ENCODE peak calls at places on chromosomes 3 and 15, in four cellular contexts. N is HCT116, A is body of pancreas, T is heart right ventricle. Y is an unnamed sample.

GRCh38 chr3:427128-427527 is 230.6 kb downstream of the CHL1 start:
- DNase-seq in N (no peak), A (no peak), T (no peak), Y (no peak)

GRCh38 chr15:42128476-42128875 is 28.0 kb downstream of the PLA2G4F start:
- DNase-seq in N (no peak), A (no peak), T (no peak), Y (no peak)

GRCh38 chr15:48466825-48467224 is 135.6 kb downstream of the DUT start:
- DNase-seq in N (no peak), A (no peak), T (no peak), Y (peak; percentile 58)

GRCh38 chr3:17144665-17144993 is 259.9 kb downstream of the PLCL2 start:
- DNase-seq in N (no peak), A (no peak), T (no peak), Y (no peak)

GRCh38 chr3:46701211-46701939 is at the start of gene TMIE:
- DNase-seq in N (no peak), A (no peak), T (no peak), Y (no peak)

GRCh38 chr3:25429960-25430941 is 2.2 kb downstream of the RARB start:
- DNase-seq in N (no peak), A (no peak), T (no peak), Y (no peak)

GRCh38 chr3:38171622-38172021 is 6.3 kb downstream of the OXSR1 start:
- DNase-seq in N (no peak), A (no peak), T (no peak), Y (no peak)

GRCh38 chr3:60010778-60011177 is 961.0 kb upstream of the CFAP20DC start:
- DNase-seq in N (no peak), A (no peak), T (no peak), Y (no peak)

GRCh38 chr3:98038241-98038640 is 3.1 kb upstream of the GABRR3 start:
- DNase-seq in N (no peak), A (no peak), T (no peak), Y (no peak)

GRCh38 chr3:104523136-104523535 is 843.6 kb upstream of the ALCAM start:
- DNase-seq in N (no peak), A (no peak), T (no peak), Y (no peak)

GRCh38 chr3:187935623-187936156 is 190.4 kb upstream of the BCL6 start:
- DNase-seq in N (no peak), A (no peak), T (no peak), Y (no peak)

GRCh38 chr3:114739627-114740026 is 407.5 kb downstream of the ZBTB20 start:
- DNase-seq in N (no peak), A (no peak), T (no peak), Y (no peak)

DNA sequence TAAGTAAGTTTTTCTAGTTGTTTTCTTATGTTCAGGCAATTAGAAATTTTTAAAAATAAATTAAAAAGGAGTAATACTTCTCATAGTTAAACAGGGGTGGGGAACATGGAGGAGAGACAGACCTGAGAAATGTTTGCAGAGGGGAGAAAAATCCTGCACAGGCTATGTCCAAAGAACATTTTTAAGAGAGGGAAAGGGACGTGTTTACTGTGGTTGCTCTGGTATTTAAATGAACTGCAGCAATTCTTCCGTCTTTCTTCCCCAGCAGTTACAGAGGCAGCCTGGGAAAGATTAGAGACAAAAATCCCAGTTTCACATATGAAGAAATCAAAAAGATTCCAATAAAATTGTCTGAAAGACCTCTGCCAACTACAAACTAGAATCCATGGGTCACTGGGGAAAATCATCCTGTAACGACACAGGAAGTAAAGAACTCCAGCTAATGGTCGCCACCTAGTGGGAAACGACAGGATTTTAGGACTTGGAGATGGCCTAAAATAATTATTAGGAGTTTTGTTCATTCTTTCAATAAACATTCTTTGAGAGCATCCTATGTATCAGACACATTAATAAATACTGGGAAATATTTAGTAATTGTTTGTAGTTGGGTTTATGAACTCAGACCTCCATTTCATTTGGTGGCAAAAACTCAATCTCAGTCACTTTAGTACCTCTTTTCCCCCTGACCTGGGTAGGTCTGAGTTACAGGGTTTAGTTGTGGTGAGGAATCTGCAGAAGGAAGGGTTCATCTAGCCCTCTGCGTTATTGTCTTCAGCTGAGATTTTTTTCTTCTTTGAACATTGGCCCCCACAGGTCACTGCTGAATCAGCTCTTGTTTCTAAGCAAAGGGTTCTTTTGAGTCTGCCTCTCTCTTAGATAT is 69.9 kb upstream of the GOLIM4 start:
- DNase-seq in N (peak; percentile 65), A (peak; percentile 68), T (peak; percentile 70), Y (peak; percentile 52)
- TF ChIP-seq CTCF in N (peak; percentile 97), A (peak; percentile 90), T (peak; percentile 93), Y (peak; percentile 33)

GRCh38 chr3:131917006-131917405 is 117.8 kb downstream of the CPNE4 start:
- DNase-seq in N (no peak), A (no peak), T (no peak), Y (no peak)
- H3K4me1 ChIP-seq in N (no peaks in the 10 kb centered on the region), A (no peaks in the 10 kb centered on the region), T (no peaks in the 10 kb centered on the region), Y (no peaks in the 10 kb centered on the region)

GRCh38 chr3:11055496-11055895 is 62.9 kb downstream of the SLC6A1 start:
- DNase-seq in N (no peak), A (no peak), T (no peak), Y (no peak)

GRCh38 chr3:11054739-11055438 is 62.3 kb downstream of the SLC6A1 start:
- DNase-seq in N (no peak), A (no peak), T (no peak), Y (no peak)

GRCh38 chr3:11057655-11058054 is 65.1 kb downstream of the SLC6A1 start:
- DNase-seq in N (no peak), A (no peak), T (no peak), Y (no peak)

GRCh38 chr3:11053926-11054503 is 61.5 kb downstream of the SLC6A1 start:
- DNase-seq in N (no peak), A (no peak), T (no peak), Y (no peak)

DNA sequence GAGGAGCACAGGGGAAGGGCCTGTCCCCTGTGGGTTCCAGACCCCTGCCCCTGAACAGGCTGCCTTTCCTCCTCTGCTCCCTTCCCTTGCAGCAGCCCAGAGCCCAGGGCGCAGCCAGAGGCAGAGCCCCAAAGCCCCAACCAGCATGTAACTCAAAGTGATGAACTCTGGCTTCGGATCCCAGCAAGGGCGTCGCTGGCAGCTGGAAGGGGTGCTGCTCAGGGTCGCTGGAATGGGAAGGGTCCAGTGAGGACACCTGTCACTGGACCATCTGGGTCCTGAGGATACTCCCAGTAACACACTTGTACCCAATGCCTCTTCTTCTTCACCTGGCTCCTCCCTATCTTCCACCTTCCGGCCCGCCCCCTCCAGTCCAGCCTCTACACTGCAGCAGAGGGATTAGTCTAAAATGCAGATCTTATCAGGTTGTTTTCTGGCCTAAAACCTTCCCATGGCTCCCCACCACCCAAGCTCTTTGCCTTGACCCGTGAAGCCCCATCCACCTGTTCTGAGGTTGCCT is 64.0 kb downstream of the SLC6A1 start:
- DNase-seq in N (no peak), A (no peak), T (no peak), Y (no peak)
- TF ChIP-seq CTCF in N (no peak), A (no peak), T (no peak), Y (no peak)

GRCh38 chr3:106208266-106208665 is 339.5 kb upstream of the CBLB start:
- DNase-seq in N (no peak), A (no peak), T (no peak), Y (no peak)
- H3K4me1 ChIP-seq in N (no peaks in the 10 kb centered on the region), A (no peaks in the 10 kb centered on the region), T (peaks cover 12% of the 10 kb centered on the region), Y (no peaks in the 10 kb centered on the region)

GRCh38 chr15:23497710-23498111 is 50.7 kb upstream of the GOLGA6L2 start:
- DNase-seq in N (no peak), A (peak; percentile 12), T (no peak), Y (no peak)
- TF ChIP-seq CTCF in N (no peak), A (peak; percentile 15), T (peak; percentile 26), Y (no peak)